ENCODE peak calls at places on chromosomes 16 and 17, in nine cellular contexts. S is stomach, X is GM12878, L is transverse colon, R is sigmoid colon, T is prostate gland, I is suprapubic skin, D is endothelial cell of umbilical vein, B is HCT116. Y is an unnamed sample. For H3K36me3, the result is how much of the 10 kb centered on the place peaks cover.

GRCh38 chr17:57528084-57528451 is 217.0 kb downstream of the CCDC182 start:
- DNase-seq in S (no peak), X (no peak), L (no peak), R (no peak), T (no peak), I (no peak), D (no peak), B (no peak), Y (no peak)

GRCh38 chr17:81097943-81098308 is 63.0 kb downstream of the BAIAP2 start:
- DNase-seq in S (no peak), X (no peak), L (peak), R (peak), T (no peak), I (no peak), D (no peak), B (peak), Y (no peak)

GRCh38 chr16:85657267-85657650 is 31.5 kb downstream of the GINS2 start:
- DNase-seq in S (no peak), X (no peak), L (no peak), R (no peak), T (no peak), I (no peak), D (no peak), B (no peak), Y (no peak)

GRCh38 chr16:71311553-71312158 is 22.5 kb upstream of the CMTR2 start:
- DNase-seq in S (no peak), X (no peak), L (no peak), R (no peak), T (no peak), I (no peak), D (peak), B (no peak), Y (no peak)

GRCh38 chr17:42783062-42783777 is 2.8 kb downstream of the WNK4 start:
- DNase-seq in S (no peak), X (no peak), L (no peak), R (no peak), T (no peak), I (no peak), D (peak), B (no peak), Y (no peak)

GRCh38 chr17:35784895-35785294 is 10.5 kb downstream of the MMP28 start:
- DNase-seq in S (no peak), X (no peak), L (no peak), R (peak), T (no peak), I (no peak), D (no peak), B (no peak), Y (no peak)

GRCh38 chr16:77298638-77299360 is 99.6 kb downstream of the SYCE1L start:
- DNase-seq in S (no peak), X (no peak), L (no peak), R (no peak), T (no peak), I (no peak), D (peak), B (no peak), Y (no peak)

GRCh38 chr17:3796110-3796821 is 4.7 kb downstream of the ITGAE start:
- DNase-seq in S (peak), X (peak), L (peak), R (no peak), T (no peak), I (no peak), D (no peak), B (no peak), Y (no peak)

GRCh38 chr16:14549789-14550153 is 80.3 kb downstream of the PARN start:
- DNase-seq in S (peak), X (no peak), L (no peak), R (no peak), T (no peak), I (no peak), D (peak), B (no peak), Y (no peak)

GRCh38 chr17:65438708-65439294 is 122.6 kb downstream of the AXIN2 start:
- DNase-seq in S (no peak), X (no peak), L (no peak), R (no peak), T (no peak), I (no peak), D (no peak), B (no peak), Y (no peak)
- TF ChIP-seq POLR2A in S (no peak), X (no peak), L (no peak), R (no peak), T (no peak), I (no peak), D (no peak), B (no peak), Y (no peak)

DNA sequence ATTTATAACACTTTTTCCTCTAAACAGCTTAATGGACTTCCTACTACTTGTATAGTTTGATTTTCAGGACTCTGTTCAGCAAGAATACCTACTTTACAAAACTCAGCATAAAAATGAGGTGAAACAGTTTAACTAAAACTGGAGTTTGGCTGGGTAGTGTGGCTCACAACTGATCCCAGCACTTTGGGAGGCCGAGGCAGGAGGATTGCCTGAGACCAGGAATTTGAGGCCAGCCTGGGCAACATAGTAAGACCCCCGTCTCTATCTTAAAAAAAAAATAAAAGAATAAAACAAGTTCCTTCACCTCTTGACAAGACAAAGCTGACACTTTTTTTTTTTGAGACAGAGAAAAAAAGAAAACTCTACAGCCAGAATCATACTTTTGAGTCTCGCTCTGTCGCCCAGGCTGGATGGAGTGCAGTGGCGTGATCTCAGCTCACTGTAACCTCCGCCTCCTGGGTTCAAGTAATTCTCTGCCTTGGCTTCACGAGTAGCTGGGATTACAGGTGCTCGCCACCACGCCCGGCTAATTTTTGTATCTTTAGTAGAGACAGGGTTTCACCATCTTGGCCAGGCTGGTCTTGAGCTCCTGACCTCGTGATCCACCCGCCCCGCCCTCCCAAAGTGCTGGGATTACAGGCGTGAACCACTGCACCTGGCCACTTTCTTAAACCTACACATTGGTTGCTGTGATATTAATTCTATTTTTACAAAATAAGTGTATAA is 2.6 kb downstream of the PDF start:
- DNase-seq in S (no peak), X (no peak), L (no peak), R (peak), T (no peak), I (no peak), D (no peak), B (no peak), Y (no peak)
- TF ChIP-seq POLR2AphosphoS5 in S (no peak), X (no peak), L (no peak), R (no peak), T (no peak), I (no peak), D (no peak), B (no peak), Y (no peak)

GRCh38 chr17:78993981-78994671 is 14.4 kb upstream of the LGALS3BP start:
- DNase-seq in S (peak), X (no peak), L (no peak), R (peak), T (no peak), I (peak), D (no peak), B (no peak), Y (peak)
- H3K36me3 ChIP-seq in S (half or more), X (under half), L (under half), R (half or more), T (under half), I (half or more), D (under half), B (half or more), Y (under half)

DNA sequence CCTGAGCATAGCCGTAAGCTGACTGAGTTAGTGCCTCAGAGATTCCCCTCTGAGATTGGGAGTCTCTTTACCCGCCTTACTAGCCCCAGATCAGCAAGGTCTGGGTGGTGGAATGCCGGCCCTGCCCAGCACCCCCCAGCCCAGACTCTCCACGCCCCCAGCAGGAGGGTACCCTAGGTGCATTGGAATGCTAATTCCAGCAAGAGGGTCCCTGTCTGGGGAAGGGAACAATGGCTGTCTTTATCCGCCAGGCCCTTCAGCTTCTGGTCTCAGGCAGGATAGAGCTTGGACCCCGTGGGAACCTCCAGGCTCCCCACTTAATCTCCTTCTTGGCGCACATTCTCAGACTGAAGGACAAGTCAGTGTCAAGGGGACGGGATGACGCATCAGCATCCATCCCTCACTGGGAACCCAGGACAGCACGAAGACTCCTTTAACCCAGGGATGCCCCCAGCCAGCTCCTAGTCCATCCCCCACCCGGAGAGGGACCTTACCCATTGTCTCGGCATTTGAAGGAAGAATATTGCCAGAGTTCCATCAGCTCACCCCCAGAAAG is 85.1 kb downstream of the LITAF start:
- DNase-seq in S (no peak), X (no peak), L (no peak), R (no peak), T (no peak), I (peak), D (no peak), B (no peak), Y (no peak)
- TF ChIP-seq POLR2A in S (no peak), X (no peak), L (no peak), R (no peak), T (no peak), I (no peak), D (no peak), B (no peak), Y (no peak)

DNA sequence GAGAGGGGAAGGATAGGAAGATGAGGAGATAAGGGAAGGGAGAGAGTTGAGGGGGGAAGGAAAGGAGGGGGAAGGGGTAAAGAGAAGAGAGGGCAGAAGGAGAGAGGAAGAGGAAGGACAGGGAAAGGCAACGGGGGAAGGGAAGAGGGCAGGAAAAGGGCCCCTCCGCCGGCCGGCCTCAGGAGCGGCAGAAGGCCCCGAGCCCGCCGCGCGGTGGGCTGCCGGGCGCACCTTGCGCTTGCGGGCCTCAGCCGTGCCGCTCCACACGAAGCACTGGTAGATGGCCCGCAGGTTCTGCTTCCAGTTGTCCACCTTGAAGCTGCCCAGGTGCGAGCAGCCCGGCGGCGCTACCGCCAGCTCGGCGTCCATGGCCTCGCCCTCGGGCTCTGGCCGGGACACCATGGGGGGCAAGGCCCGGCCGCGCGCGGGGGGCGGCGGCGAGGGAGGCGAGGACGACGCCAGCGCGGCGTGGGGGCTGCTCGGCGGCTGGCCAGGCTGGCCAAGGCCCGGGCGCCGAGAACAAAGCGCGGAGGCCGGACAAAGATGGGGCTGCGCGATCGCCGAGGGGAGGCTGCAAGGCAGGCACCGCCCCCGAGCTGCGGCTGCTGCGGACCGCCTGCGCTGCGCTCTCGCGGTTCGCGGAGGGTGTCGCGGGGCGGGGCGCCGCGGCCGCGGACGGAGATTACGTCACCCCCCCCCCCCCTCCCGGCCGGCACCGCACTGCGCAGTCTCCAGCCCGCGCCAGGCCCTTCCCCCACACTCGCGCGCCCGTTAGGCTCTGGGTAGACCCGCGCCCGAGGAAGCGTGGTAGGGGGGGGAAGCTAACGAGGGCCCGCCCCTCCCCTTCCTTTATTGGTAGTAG is at the start of gene USP22:
- DNase-seq in S (peak), X (no peak), L (no peak), R (no peak), T (peak), I (peak), D (no peak), B (no peak), Y (no peak)
- TF ChIP-seq POLR2AphosphoS5 in S (peak), X (peak), L (peak), R (peak), T (no peak), I (no peak), D (peak), B (peak), Y (peak)

GRCh38 chr16:72889616-72890235 is 158.2 kb downstream of the ZFHX3 start:
- DNase-seq in S (no peak), X (no peak), L (no peak), R (no peak), T (no peak), I (no peak), D (no peak), B (no peak), Y (no peak)
- H3K36me3 ChIP-seq in S (under half), X (under half), L (under half), R (half or more), T (under half), I (under half), D (under half), B (under half), Y (under half)

DNA sequence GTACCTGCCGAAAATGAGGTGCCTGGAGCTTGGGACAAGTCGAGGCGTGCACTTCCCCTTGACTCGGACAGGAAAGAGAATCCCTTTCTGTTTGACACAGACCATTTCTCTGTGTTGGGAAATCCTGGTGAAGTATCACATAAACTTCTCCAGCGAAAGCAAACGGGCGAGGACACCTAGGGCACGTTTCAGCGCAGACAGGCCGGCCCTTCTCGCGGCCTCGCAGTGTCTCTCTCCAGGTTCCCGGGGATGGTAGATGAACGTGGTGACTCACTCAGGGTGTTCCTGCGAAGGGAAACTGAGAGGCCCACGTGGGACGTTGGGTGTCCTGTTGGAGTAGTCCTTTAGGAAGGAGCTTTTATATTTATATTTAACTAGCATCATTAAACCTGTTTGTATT is 36.3 kb upstream of the ZNF750 start:
- DNase-seq in S (no peak), X (no peak), L (no peak), R (peak), T (peak), I (no peak), D (peak), B (no peak), Y (peak)
- TF ChIP-seq POLR2A in S (no peak), X (no peak), L (no peak), R (no peak), T (no peak), I (no peak), D (no peak), B (no peak), Y (no peak)

GRCh38 chr16:53960050-53960812 is 256.3 kb downstream of the FTO start:
- DNase-seq in S (no peak), X (no peak), L (no peak), R (no peak), T (no peak), I (no peak), D (no peak), B (no peak), Y (no peak)
- TF ChIP-seq POLR2AphosphoS5 in S (no peak), X (no peak), L (no peak), R (no peak), T (no peak), I (no peak), D (no peak), B (no peak), Y (no peak)

GRCh38 chr17:66395961-66396360 is 93.5 kb downstream of the PRKCA start:
- DNase-seq in S (no peak), X (no peak), L (no peak), R (no peak), T (no peak), I (no peak), D (no peak), B (no peak), Y (no peak)
- H3K36me3 ChIP-seq in S (under half), X (under half), L (under half), R (under half), T (under half), I (under half), D (under half), B (under half), Y (under half)

DNA sequence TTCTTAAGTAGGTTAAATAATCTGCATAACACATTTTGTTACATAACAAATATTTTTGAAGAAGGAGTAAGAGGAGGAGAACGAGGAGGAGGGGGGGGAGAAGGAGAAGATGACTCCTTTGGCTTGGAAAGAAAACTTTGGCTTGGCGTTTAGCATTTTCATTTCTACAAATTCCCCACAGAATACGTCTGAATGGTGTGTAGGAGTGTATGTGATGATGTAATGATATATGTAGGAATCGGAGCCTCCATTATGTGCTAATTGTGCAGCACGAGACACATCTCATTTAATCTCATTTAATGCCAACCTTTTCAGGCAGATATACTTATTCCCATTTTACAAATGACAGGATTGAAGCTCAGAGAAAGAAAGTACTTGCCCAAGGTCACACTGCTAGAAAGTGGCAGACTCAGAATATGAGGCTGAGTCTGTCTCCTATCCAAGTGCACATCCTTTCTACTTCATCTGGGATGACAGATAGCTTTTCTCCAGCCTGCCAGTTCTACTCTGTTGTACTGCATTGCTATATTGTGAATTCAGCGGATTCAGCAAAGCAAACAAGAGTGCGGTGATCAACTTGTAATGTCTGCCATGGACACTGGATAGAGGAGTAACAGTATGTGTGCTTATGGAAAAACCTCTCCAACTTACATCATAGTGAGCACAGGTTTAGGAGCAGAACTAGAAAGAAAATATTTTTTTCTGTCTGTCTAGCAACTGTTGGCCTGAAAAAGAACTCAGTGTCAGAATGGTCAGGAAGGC is 10.4 kb upstream of the SLC47A2 start:
- DNase-seq in S (no peak), X (no peak), L (no peak), R (no peak), T (no peak), I (no peak), D (no peak), B (no peak), Y (no peak)
- TF ChIP-seq POLR2A in S (no peak), X (no peak), L (no peak), R (no peak), T (no peak), I (no peak), D (no peak), B (no peak), Y (no peak)

Y was measured in breast epithelium.